ENCODE peak calls at places on chromosomes 1 and 21, in ten cellular contexts. Z, J, A, B, W, Y, E, L, U and K are unnamed samples.

GRCh38 chr21:45894107-45894810 is 87.3 kb upstream of the COL6A1 start:
- DNase-seq in L (no peak), B (peak; percentile 52), W (no peak), J (no peak), E (peak; percentile 92), Z (peak; percentile 17), Y (no peak), A (no peak), U (peak; percentile 91), K (no peak)

GRCh38 chr1:180252638-180253536 is 22.8 kb downstream of the LHX4 start:
- DNase-seq in U (peak; percentile 81), A (peak; percentile 93), B (peak; percentile 75), Z (peak; percentile 72), J (peak; percentile 79), W (peak; percentile 51), L (peak; percentile 47), Y (peak; percentile 63), E (peak; percentile 73), K (peak; percentile 93)

GRCh38 chr1:165383067-165383466 is 26.6 kb upstream of the LMX1A start:
- DNase-seq in Y (no peak), W (no peak), B (no peak), Z (peak; percentile 70), L (no peak), E (peak; percentile 98), U (no peak), A (no peak), J (no peak), K (no peak)

GRCh38 chr1:240803151-240803550 is 191.2 kb upstream of the GREM2 start:
- DNase-seq in B (no peak), J (no peak), W (no peak), E (peak; percentile 82), U (no peak), Z (peak; percentile 96), A (no peak), Y (no peak), L (no peak), K (no peak)

GRCh38 chr21:43299441-43300277 is 127.3 kb downstream of the SIK1 start:
- DNase-seq in W (no peak), J (no peak), L (no peak), A (no peak), Y (no peak), Z (no peak), E (no peak), U (peak; percentile 69), B (no peak), K (no peak)

GRCh38 chr1:228927947-228928898 is 192.9 kb downstream of the RHOU start:
- DNase-seq in L (no peak), J (no peak), Z (no peak), E (no peak), U (no peak), Y (no peak), A (no peak), W (no peak), B (no peak), K (no peak)

GRCh38 chr1:5999711-6000443 is 7.7 kb upstream of the NPHP4 start:
- DNase-seq in W (no peak), Y (no peak), B (no peak), Z (no peak), E (no peak), L (no peak), U (no peak), A (no peak), J (no peak), K (no peak)

GRCh38 chr1:57963545-57963944 is 539.7 kb upstream of the DAB1 start:
- DNase-seq in U (no peak), L (no peak), Y (no peak), E (no peak), Z (no peak), A (no peak), J (no peak), B (no peak), W (no peak), K (peak; percentile 63)

GRCh38 chr1:28104866-28105467 is 16.6 kb upstream of the EYA3 start:
- DNase-seq in B (peak; percentile 80), Z (peak; percentile 75), J (no peak), W (peak; percentile 67), E (peak; percentile 81), L (peak; percentile 53), A (peak; percentile 98), Y (no peak), U (peak; percentile 30), K (peak; percentile 49)

GRCh38 chr1:25026757-25027450 is 96.8 kb upstream of the RUNX3 start:
- DNase-seq in J (no peak), W (no peak), E (no peak), L (no peak), Y (no peak), U (no peak), B (no peak), Z (no peak), A (peak; percentile 27), K (no peak)

GRCh38 chr1:171052977-171053376 is 37.7 kb upstream of the FMO3 start:
- DNase-seq in E (no peak), Y (no peak), A (no peak), Z (no peak), W (no peak), J (no peak), U (no peak), L (no peak), B (no peak), K (no peak)

GRCh38 chr1:162904023-162904422 is 43.0 kb upstream of the CCDC190 start:
- DNase-seq in W (no peak), J (no peak), U (no peak), A (no peak), Y (no peak), L (no peak), E (no peak), B (no peak), Z (no peak), K (no peak)
- H3K27ac ChIP-seq in W (no peak overlapping the region), J (no peak overlapping the region), U (peak overlapping the region; percentile 99), A (no peak overlapping the region), Y (no peak overlapping the region), L (no peak overlapping the region), E (no peak overlapping the region), B (no peak overlapping the region), Z (no peak overlapping the region), K (no peak overlapping the region)

DNA sequence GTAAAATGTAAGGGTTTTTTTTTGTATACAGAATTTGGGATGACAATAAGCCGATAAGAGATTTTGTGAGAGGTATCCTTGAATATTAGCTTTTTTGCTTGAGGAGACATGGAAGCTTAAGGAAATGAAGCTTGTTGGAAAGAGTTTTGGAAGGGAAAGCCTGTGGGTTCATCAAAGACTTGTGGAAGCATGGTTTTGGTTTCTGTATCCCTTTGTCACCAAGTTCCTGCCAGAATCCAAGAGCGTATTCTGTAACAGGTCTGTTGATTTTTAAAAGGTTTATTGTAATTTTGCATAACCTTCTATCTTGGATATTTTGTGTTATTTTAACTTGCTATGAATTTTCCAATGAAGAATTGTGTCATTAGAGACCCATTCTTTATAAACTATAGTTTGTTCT is 38.1 kb downstream of the TMED5 start:
- DNase-seq in B (no peak), J (no peak), U (no peak), E (no peak), A (no peak), Z (no peak), L (no peak), W (no peak), Y (no peak), K (no peak)
- H3K4me3 ChIP-seq in B (no peak overlapping the region), J (no peak overlapping the region), U (no peak overlapping the region), E (no peak overlapping the region), A (no peak overlapping the region), Z (no peak overlapping the region), L (no peak overlapping the region), W (no peak overlapping the region), Y (no peak overlapping the region), K (no peak overlapping the region)

GRCh38 chr21:36553406-36553805 is 73.5 kb upstream of the CLDN14 start:
- DNase-seq in Y (no peak), A (no peak), E (no peak), W (no peak), L (no peak), J (no peak), B (no peak), Z (no peak), U (no peak), K (no peak)

GRCh38 chr21:36551731-36552457 is 72.0 kb upstream of the CLDN14 start:
- DNase-seq in W (no peak), Z (no peak), A (no peak), E (peak; percentile 95), L (no peak), U (no peak), J (no peak), Y (no peak), B (peak; percentile 55), K (no peak)

GRCh38 chr21:36552458-36552800 is 72.5 kb upstream of the CLDN14 start:
- DNase-seq in A (no peak), J (no peak), U (no peak), Y (no peak), Z (no peak), W (no peak), E (no peak), L (no peak), B (no peak), K (no peak)

GRCh38 chr21:36555199-36555598 is 75.3 kb upstream of the CLDN14 start:
- DNase-seq in U (no peak), Z (no peak), B (no peak), A (no peak), L (no peak), W (no peak), J (no peak), E (no peak), Y (no peak), K (no peak)

GRCh38 chr21:36554411-36555157 is 74.7 kb upstream of the CLDN14 start:
- DNase-seq in A (peak; percentile 33), E (no peak), U (no peak), J (no peak), Z (no peak), B (no peak), W (no peak), L (no peak), Y (no peak), K (peak; percentile 2)
- H3K9me2 ChIP-seq in A (peaks cover 6% of the 10 kb centered on the region), E (no peaks in the 10 kb centered on the region), U (no peaks in the 10 kb centered on the region), J (no peaks in the 10 kb centered on the region), Z (no peaks in the 10 kb centered on the region), B (no peaks in the 10 kb centered on the region), W (no peaks in the 10 kb centered on the region), L (no peaks in the 10 kb centered on the region), Y (no peaks in the 10 kb centered on the region), K (no peaks in the 10 kb centered on the region)

GRCh38 chr1:96683931-96684330 is 37.7 kb upstream of the PTBP2 start:
- DNase-seq in B (no peak), W (no peak), A (no peak), E (no peak), U (no peak), L (no peak), Z (no peak), Y (no peak), J (no peak), K (no peak)
- H3K27ac ChIP-seq in B (no peak overlapping the region), W (no peak overlapping the region), A (no peak overlapping the region), E (no peak overlapping the region), U (no peak overlapping the region), L (no peak overlapping the region), Z (no peak overlapping the region), Y (no peak overlapping the region), J (no peak overlapping the region), K (no peak overlapping the region)

DNA sequence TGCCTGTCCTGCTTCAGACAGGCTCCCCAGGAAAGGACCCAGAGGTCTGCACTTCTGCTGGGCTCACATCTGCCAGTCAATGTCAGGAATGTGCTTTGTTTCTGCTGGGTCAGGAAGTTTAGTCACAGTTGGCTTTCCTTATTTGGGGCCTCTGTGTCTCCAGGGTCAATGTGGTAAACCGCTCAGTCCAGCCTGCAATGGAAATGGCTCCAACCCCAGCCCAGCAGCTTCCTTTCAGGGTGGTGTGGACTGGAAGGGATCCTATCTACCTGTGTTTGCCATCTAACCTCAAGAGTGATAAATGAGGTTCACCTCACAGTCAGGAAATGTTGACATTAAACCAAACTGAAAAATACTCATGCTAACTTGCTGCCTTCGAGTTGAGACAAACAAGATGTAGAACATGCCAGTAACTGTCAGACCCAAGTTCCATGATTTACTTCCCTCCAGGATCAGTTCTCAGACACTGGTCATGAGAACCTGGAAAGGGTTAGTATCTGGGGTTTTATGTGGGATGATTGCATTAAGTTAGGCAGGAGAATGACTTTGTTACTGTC is 20.3 kb downstream of the ENO1 start:
- DNase-seq in B (peak; percentile 60), A (no peak), L (peak; percentile 78), W (no peak), U (no peak), J (no peak), Y (no peak), Z (peak; percentile 80), E (no peak), K (no peak)
- H3K4me3 ChIP-seq in B (no peak overlapping the region), A (no peak overlapping the region), L (no peak overlapping the region), W (no peak overlapping the region), U (no peak overlapping the region), J (no peak overlapping the region), Y (no peak overlapping the region), Z (no peak overlapping the region), E (no peak overlapping the region), K (no peak overlapping the region)